ENCODE peak calls at places on chromosomes 13 and 19, in eight cellular contexts. T is epithelial cell of esophagus, L is stromal cell of bone marrow, I is anterior cingulate cortex, D is caudate nucleus, B is posterior vena cava, H is IMR-90, X is cardiac fibroblast. E is an unnamed sample.

GRCh38 chr13:99995503-99996176 is 14.1 kb downstream of the ZIC2 start:
- DNase-seq in T (no peak), L (no peak), I (no peak), D (no peak), B (no peak), H (no peak), X (no peak), E (no peak)

GRCh38 chr13:99028890-99029289 is 51.0 kb upstream of the DOCK9 start:
- DNase-seq in T (no peak), L (no peak), I (no peak), D (no peak), B (no peak), H (no peak), X (no peak), E (peak; percentile 16)

GRCh38 chr13:71877280-71877653 is 10.3 kb upstream of the DACH1 start:
- DNase-seq in T (no peak), L (no peak), I (no peak), D (no peak), B (no peak), H (no peak), X (no peak), E (no peak)

GRCh38 chr19:16296713-16297112 is 27.9 kb upstream of the KLF2 start:
- DNase-seq in T (no peak), L (no peak), I (no peak), D (no peak), B (no peak), H (no peak), X (no peak), E (no peak)

GRCh38 chr19:35755550-35756371 is 1.1 kb downstream of the HSPB6 start:
- DNase-seq in T (peak; percentile 55), L (peak; percentile 57), I (no peak), D (no peak), B (peak; percentile 98), H (peak; percentile 55), X (peak; percentile 91), E (no peak)

GRCh38 chr13:36666482-36667264 is 7.1 kb upstream of the SERTM1 start:
- DNase-seq in T (no peak), L (no peak), I (peak; percentile 21), D (no peak), B (no peak), H (no peak), X (no peak), E (no peak)

GRCh38 chr13:83065136-83065535 is 817.1 kb downstream of the SLITRK1 start:
- DNase-seq in T (no peak), L (peak; percentile 83), I (peak; percentile 40), D (no peak), B (peak; percentile 78), H (peak; percentile 63), X (peak; percentile 97), E (no peak)

GRCh38 chr13:112062619-112063308 is 4.2 kb upstream of the SOX1 start:
- DNase-seq in T (no peak), L (no peak), I (no peak), D (no peak), B (no peak), H (no peak), X (no peak), E (no peak)

GRCh38 chr13:99442273-99442895 is 58.9 kb upstream of the TM9SF2 start:
- DNase-seq in T (peak; percentile 61), L (no peak), I (peak; percentile 35), D (no peak), B (no peak), H (peak; percentile 45), X (peak; percentile 68), E (peak; percentile 47)

GRCh38 chr19:40529093-40529954 is 47.3 kb upstream of the SHKBP1 start:
- DNase-seq in T (peak; percentile 85), L (peak; percentile 29), I (peak; percentile 72), D (peak; percentile 71), B (peak; percentile 96), H (peak; percentile 61), X (peak; percentile 82), E (peak; percentile 81)